ENCODE peak calls at places on chromosomes 3 and 15, in eight cellular contexts. C is psoas muscle, H is A549, O is brain microvascular endothelial cell, E is A673, K is NB4, U is thoracic aorta, V is epithelial cell of esophagus. G is an unnamed sample.

GRCh38 chr3:72085036-72085435 is 300.1 kb upstream of the PROK2 start:
- DNase-seq in C (no peak), H (no peak), O (no peak), E (no peak), K (no peak), U (no peak), V (no peak), G (no peak)

GRCh38 chr3:70281663-70282062 is 30.8 kb downstream of the MDFIC2 start:
- DNase-seq in C (no peak), H (peak; percentile 90), O (peak; percentile 32), E (no peak), K (no peak), U (no peak), V (peak; percentile 55), G (no peak)

GRCh38 chr3:101900316-101900715 is 51.0 kb downstream of the NFKBIZ start:
- DNase-seq in C (no peak), H (no peak), O (no peak), E (no peak), K (no peak), U (no peak), V (peak; percentile 44), G (no peak)

GRCh38 chr3:113117511-113118302 is 93.7 kb upstream of the BOC start:
- DNase-seq in C (no peak), H (no peak), O (peak; percentile 37), E (peak; percentile 8), K (no peak), U (no peak), V (peak; percentile 35), G (peak; percentile 89)

GRCh38 chr3:27679691-27680090 is 42.4 kb downstream of the EOMES start:
- DNase-seq in C (no peak), H (no peak), O (no peak), E (no peak), K (no peak), U (no peak), V (no peak), G (peak; percentile 33)

GRCh38 chr3:194682651-194683310 is 2.9 kb upstream of the FAM43A start:
- DNase-seq in C (peak; percentile 72), H (peak; percentile 81), O (peak; percentile 86), E (peak; percentile 90), K (peak; percentile 90), U (no peak), V (peak; percentile 94), G (peak; percentile 87)

GRCh38 chr15:99566157-99566900 is 545 bp downstream of the MEF2A start:
- DNase-seq in C (peak; percentile 53), H (no peak), O (no peak), E (peak; percentile 31), K (peak; percentile 71), U (no peak), V (peak; percentile 21), G (no peak)

GRCh38 chr15:76470691-76471090 is 134.1 kb downstream of the ISL2 start:
- DNase-seq in C (no peak), H (no peak), O (peak; percentile 14), E (no peak), K (no peak), U (no peak), V (no peak), G (peak; percentile 24)

GRCh38 chr3:100384735-100385134 is 16.2 kb downstream of the TOMM70 start:
- DNase-seq in C (no peak), H (no peak), O (no peak), E (no peak), K (no peak), U (no peak), V (no peak), G (no peak)

GRCh38 chr3:38549082-38549481 is 52.9 kb downstream of the EXOG start:
- DNase-seq in C (no peak), H (no peak), O (no peak), E (no peak), K (no peak), U (no peak), V (no peak), G (no peak)

GRCh38 chr15:92073044-92073785 is 219.7 kb downstream of the SLCO3A1 start:
- DNase-seq in C (no peak), H (no peak), O (no peak), E (no peak), K (no peak), U (no peak), V (no peak), G (peak; percentile 36)

GRCh38 chr3:71728632-71729342 is 3.6 kb upstream of the EIF4E3 start:
- DNase-seq in C (no peak), H (peak; percentile 14), O (no peak), E (peak; percentile 21), K (peak; percentile 37), U (no peak), V (no peak), G (no peak)

GRCh38 chr3:9808345-9809037 is 1.6 kb upstream of the TTLL3 start:
- DNase-seq in C (no peak), H (peak; percentile 70), O (peak; percentile 28), E (peak; percentile 57), K (peak; percentile 56), U (no peak), V (peak; percentile 57), G (peak; percentile 44)

GRCh38 chr3:52507359-52507758 is 12.2 kb downstream of the STAB1 start:
- DNase-seq in C (no peak), H (peak; percentile 41), O (no peak), E (no peak), K (no peak), U (no peak), V (peak; percentile 76), G (peak; percentile 69)

GRCh38 chr3:11953350-11953749 is 50.8 kb upstream of the SYN2 start:
- DNase-seq in C (no peak), H (no peak), O (no peak), E (no peak), K (no peak), U (no peak), V (no peak), G (no peak)

DNA sequence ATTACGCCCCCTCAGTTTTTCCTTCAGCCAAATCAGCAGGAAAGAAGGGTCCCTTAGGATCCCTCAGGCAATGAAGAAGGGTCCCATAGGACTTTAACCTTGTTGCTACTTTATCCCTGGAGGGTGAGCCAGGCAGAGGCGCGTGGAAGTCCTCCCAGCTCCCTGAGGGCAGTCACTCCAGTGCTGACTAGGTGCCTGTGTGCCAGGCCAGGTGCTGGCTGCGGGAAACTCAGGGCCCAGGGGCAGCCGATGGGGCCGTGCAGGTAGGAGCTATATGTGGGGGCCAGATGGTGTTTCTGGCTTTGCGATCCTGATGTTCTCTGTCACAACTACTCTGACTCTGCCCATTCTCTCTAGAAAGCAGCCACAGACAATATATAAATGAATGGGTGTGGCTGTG is 42.8 kb upstream of the IQSEC1 start:
- DNase-seq in C (no peak), H (no peak), O (no peak), E (no peak), K (no peak), U (no peak), V (no peak), G (no peak)
- H3K4me3 ChIP-seq in C (no peak overlapping the region), H (no peak overlapping the region), O (no peak overlapping the region), E (no peak overlapping the region), K (no peak overlapping the region), U (no peak overlapping the region), V (no peak overlapping the region), G (no peak overlapping the region)

GRCh38 chr15:65524226-65524625 is 6.0 kb upstream of the HACD3 start:
- DNase-seq in C (no peak), H (no peak), O (no peak), E (no peak), K (no peak), U (no peak), V (no peak), G (no peak)
- TF ChIP-seq CTCF in C (no peak), H (no peak), O (no peak), E (no peak), K (no peak), U (no peak), V (no peak), G (no peak)

GRCh38 chr3:85185495-85185894 is 226.7 kb downstream of the CADM2 start:
- DNase-seq in C (no peak), H (no peak), O (no peak), E (no peak), K (no peak), U (no peak), V (no peak), G (no peak)
- H3K4me3 ChIP-seq in C (no peak overlapping the region), H (no peak overlapping the region), O (no peak overlapping the region), E (no peak overlapping the region), K (no peak overlapping the region), U (no peak overlapping the region), V (no peak overlapping the region), G (no peak overlapping the region)

DNA sequence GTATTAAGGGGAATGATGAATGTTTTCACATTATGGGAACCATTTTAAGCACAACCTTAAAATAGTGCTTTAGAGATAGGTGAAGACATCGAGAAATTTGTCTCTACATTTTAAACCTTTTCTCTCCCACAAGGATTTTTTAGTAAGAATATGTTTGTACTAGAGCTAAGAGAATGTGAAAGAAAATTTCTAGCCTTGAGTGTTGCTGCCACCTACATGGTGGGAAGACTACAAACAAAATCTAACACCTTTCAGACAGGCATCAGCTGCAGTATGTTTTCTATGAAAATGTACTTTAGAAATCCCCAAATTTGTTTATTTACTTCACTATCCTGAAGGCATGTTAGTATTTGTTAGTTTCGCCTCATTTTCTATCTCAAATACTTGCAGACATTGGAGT is 247.4 kb downstream of the WDR72 start:
- DNase-seq in C (no peak), H (no peak), O (no peak), E (no peak), K (no peak), U (no peak), V (no peak), G (no peak)
- TF ChIP-seq CTCF in C (no peak), H (peak; percentile 19), O (no peak), E (no peak), K (no peak), U (no peak), V (no peak), G (no peak)

GRCh38 chr3:157393076-157393475 is 43.6 kb upstream of the PTX3 start:
- DNase-seq in C (no peak), H (no peak), O (no peak), E (no peak), K (no peak), U (no peak), V (peak; percentile 29), G (no peak)

GRCh38 chr3:157394361-157394760 is 42.3 kb upstream of the PTX3 start:
- DNase-seq in C (no peak), H (no peak), O (no peak), E (no peak), K (no peak), U (no peak), V (peak; percentile 23), G (no peak)

GRCh38 chr3:157398598-157398997 is 38.1 kb upstream of the PTX3 start:
- DNase-seq in C (no peak), H (no peak), O (no peak), E (no peak), K (no peak), U (no peak), V (no peak), G (no peak)
- H3K4me3 ChIP-seq in C (no peak overlapping the region), H (no peak overlapping the region), O (no peak overlapping the region), E (no peak overlapping the region), K (no peak overlapping the region), U (no peak overlapping the region), V (no peak overlapping the region), G (no peak overlapping the region)